ENCODE peak calls at places on chromosomes 3 and 15, in five cellular contexts. J, W, A, G and P are unnamed samples.

GRCh38 chr15:97087337-97087736 is 756.8 kb downstream of the NR2F2 start:
- DNase-seq in J (no peak), W (no peak), A (no peak), G (no peak), P (no peak)

GRCh38 chr15:89749951-89750559 is 994 bp downstream of the MESP1 start:
- DNase-seq in J (no peak), W (no peak), A (peak), G (no peak), P (peak)

GRCh38 chr3:46222435-46223161 is 14.5 kb upstream of the CCR1 start:
- DNase-seq in J (no peak), W (no peak), A (no peak), G (no peak), P (peak)

GRCh38 chr15:57611938-57612337 is 20.2 kb downstream of the MYZAP start:
- DNase-seq in J (peak), W (no peak), A (peak), G (peak), P (no peak)

GRCh38 chr3:114745322-114746240 is 401.5 kb downstream of the ZBTB20 start:
- DNase-seq in J (no peak), W (no peak), A (no peak), G (no peak), P (no peak)

GRCh38 chr3:133843634-133844033 is 38.0 kb downstream of the SRPRB start:
- DNase-seq in J (no peak), W (peak), A (no peak), G (no peak), P (no peak)

GRCh38 chr3:130425484-130425883 is 80.0 kb downstream of the COL6A5 start:
- DNase-seq in J (no peak), W (no peak), A (no peak), G (no peak), P (no peak)

GRCh38 chr3:99544819-99545281 is 93.5 kb upstream of the COL8A1 start:
- DNase-seq in J (no peak), W (no peak), A (no peak), G (peak), P (no peak)

GRCh38 chr15:80105193-80105984 is 45.9 kb downstream of the ZFAND6 start:
- DNase-seq in J (no peak), W (no peak), A (no peak), G (no peak), P (no peak)

GRCh38 chr3:75001330-75001729 is 386.9 kb upstream of the CNTN3 start:
- DNase-seq in J (no peak), W (no peak), A (no peak), G (no peak), P (no peak)

GRCh38 chr3:127675651-127676391 is 3.1 kb downstream of the ABTB1 start:
- DNase-seq in J (peak), W (no peak), A (peak), G (no peak), P (no peak)

GRCh38 chr15:100934735-100935134 is 15.6 kb downstream of the LRRK1 start:
- DNase-seq in J (no peak), W (no peak), A (no peak), G (no peak), P (peak)

GRCh38 chr15:62869116-62869515 is 173.4 kb upstream of the TPM1 start:
- DNase-seq in J (no peak), W (no peak), A (no peak), G (no peak), P (no peak)

GRCh38 chr3:135238201-135238600 is 443.1 kb downstream of the EPHB1 start:
- DNase-seq in J (no peak), W (no peak), A (no peak), G (no peak), P (no peak)

GRCh38 chr3:72411102-72411501 is 437.1 kb downstream of the SHQ1 start:
- DNase-seq in J (no peak), W (no peak), A (no peak), G (no peak), P (no peak)

GRCh38 chr3:15420871-15421270 is 6.5 kb downstream of the METTL6 start:
- DNase-seq in J (no peak), W (no peak), A (no peak), G (no peak), P (no peak)

GRCh38 chr15:48966595-48967301 is 3.0 kb upstream of the SHC4 start:
- DNase-seq in J (no peak), W (no peak), A (no peak), G (no peak), P (no peak)